ENCODE peak calls at places on chromosomes 2 and 18, in eight cellular contexts. M is MM.1S, W is HCT116, L is neural progenitor cell, C is SK-N-SH, S is GM23248, G is GM23338, D is hepatocyte. K is an unnamed sample.

GRCh38 chr2:106642679-106643078 is 155.5 kb downstream of the CD8B2 start:
- DNase-seq in M (no peak), W (no peak), L (no peak), C (no peak), S (no peak), G (no peak), D (no peak), K (no peak)

GRCh38 chr2:223735659-223736244 is 101.6 kb downstream of the AP1S3 start:
- DNase-seq in M (no peak), W (no peak), L (no peak), C (no peak), S (peak; percentile 94), G (no peak), D (peak; percentile 26), K (peak; percentile 83)

GRCh38 chr2:6647028-6647427 is 218.7 kb downstream of the CMPK2 start:
- DNase-seq in M (no peak), W (no peak), L (no peak), C (no peak), S (no peak), G (no peak), D (peak; percentile 20), K (no peak)

GRCh38 chr18:51195602-51196115 is 1.8 kb downstream of the MEX3C start:
- DNase-seq in M (peak; percentile 69), W (peak; percentile 18), L (peak; percentile 87), C (peak; percentile 37), S (peak; percentile 64), G (peak; percentile 94), D (peak; percentile 74), K (peak; percentile 27)

GRCh38 chr18:6056171-6056932 is 161.0 kb upstream of the TMEM200C start:
- DNase-seq in M (no peak), W (no peak), L (peak; percentile 25), C (no peak), S (peak; percentile 75), G (no peak), D (peak; percentile 8), K (peak; percentile 69)

GRCh38 chr2:9637330-9637729 is 6.5 kb upstream of the YWHAQ start:
- DNase-seq in M (no peak), W (peak; percentile 53), L (peak; percentile 25), C (no peak), S (peak; percentile 79), G (no peak), D (no peak), K (peak; percentile 82)

GRCh38 chr18:43661570-43661969 is 384.3 kb upstream of the SYT4 start:
- DNase-seq in M (peak; percentile 43), W (no peak), L (peak; percentile 53), C (peak; percentile 4), S (peak; percentile 71), G (peak; percentile 77), D (peak; percentile 41), K (peak; percentile 64)

GRCh38 chr2:205984381-205984780 is 101.6 kb downstream of the INO80D start:
- DNase-seq in M (peak; percentile 92), W (no peak), L (no peak), C (no peak), S (no peak), G (no peak), D (no peak), K (no peak)

GRCh38 chr2:131413148-131413747 is 49.3 kb upstream of the RAB6D start:
- DNase-seq in M (peak; percentile 65), W (peak; percentile 49), L (peak; percentile 69), C (peak; percentile 47), S (peak; percentile 61), G (peak; percentile 60), D (peak; percentile 71), K (peak; percentile 81)

GRCh38 chr2:207762146-207762545 is 7.6 kb downstream of the FZD5 start:
- DNase-seq in M (no peak), W (no peak), L (no peak), C (no peak), S (peak; percentile 32), G (no peak), D (no peak), K (peak; percentile 12)

GRCh38 chr18:49018961-49019445 is 68.2 kb upstream of the SMAD7 start:
- DNase-seq in M (no peak), W (no peak), L (no peak), C (peak; percentile 28), S (no peak), G (no peak), D (no peak), K (no peak)
- TF ChIP-seq EZH2phosphoT487 in M (no peak), W (no peak), L (no peak), C (no peak), S (no peak), G (no peak), D (no peak), K (no peak)

GRCh38 chr2:98350411-98350810 is 4.2 kb downstream of the CNGA3 start:
- DNase-seq in M (no peak), W (no peak), L (no peak), C (no peak), S (peak; percentile 9), G (no peak), D (no peak), K (no peak)
- H3K27me3 ChIP-seq in M (no peaks in the 10 kb centered on the region), W (peaks cover 1% of the 10 kb centered on the region), L (peaks cover 58% of the 10 kb centered on the region), C (peaks cover 31% of the 10 kb centered on the region), S (peaks cover 34% of the 10 kb centered on the region), G (peaks cover 55% of the 10 kb centered on the region), D (peaks cover 58% of the 10 kb centered on the region), K (peaks cover 3% of the 10 kb centered on the region)

GRCh38 chr18:55858661-55859111 is 270.7 kb upstream of the TCF4 start:
- DNase-seq in M (no peak), W (no peak), L (no peak), C (no peak), S (peak; percentile 71), G (no peak), D (no peak), K (no peak)

GRCh38 chr18:55861266-55861665 is 273.3 kb upstream of the TCF4 start:
- DNase-seq in M (no peak), W (no peak), L (peak; percentile 49), C (no peak), S (peak; percentile 68), G (peak; percentile 52), D (peak; percentile 15), K (peak; percentile 69)

GRCh38 chr18:55857961-55858360 is 270.0 kb upstream of the TCF4 start:
- DNase-seq in M (no peak), W (no peak), L (no peak), C (no peak), S (no peak), G (no peak), D (no peak), K (no peak)

GRCh38 chr18:55857409-55857808 is 269.4 kb upstream of the TCF4 start:
- DNase-seq in M (no peak), W (no peak), L (no peak), C (no peak), S (no peak), G (no peak), D (no peak), K (no peak)

GRCh38 chr18:55859116-55859515 is 271.1 kb upstream of the TCF4 start:
- DNase-seq in M (no peak), W (no peak), L (no peak), C (no peak), S (peak; percentile 52), G (no peak), D (no peak), K (no peak)
- H3K4me3 ChIP-seq in M (no peak overlapping the region), W (no peak overlapping the region), L (no peak overlapping the region), C (no peak overlapping the region), S (peak overlapping the region; percentile 80), G (no peak overlapping the region), D (no peak overlapping the region), K (no peak overlapping the region)

DNA sequence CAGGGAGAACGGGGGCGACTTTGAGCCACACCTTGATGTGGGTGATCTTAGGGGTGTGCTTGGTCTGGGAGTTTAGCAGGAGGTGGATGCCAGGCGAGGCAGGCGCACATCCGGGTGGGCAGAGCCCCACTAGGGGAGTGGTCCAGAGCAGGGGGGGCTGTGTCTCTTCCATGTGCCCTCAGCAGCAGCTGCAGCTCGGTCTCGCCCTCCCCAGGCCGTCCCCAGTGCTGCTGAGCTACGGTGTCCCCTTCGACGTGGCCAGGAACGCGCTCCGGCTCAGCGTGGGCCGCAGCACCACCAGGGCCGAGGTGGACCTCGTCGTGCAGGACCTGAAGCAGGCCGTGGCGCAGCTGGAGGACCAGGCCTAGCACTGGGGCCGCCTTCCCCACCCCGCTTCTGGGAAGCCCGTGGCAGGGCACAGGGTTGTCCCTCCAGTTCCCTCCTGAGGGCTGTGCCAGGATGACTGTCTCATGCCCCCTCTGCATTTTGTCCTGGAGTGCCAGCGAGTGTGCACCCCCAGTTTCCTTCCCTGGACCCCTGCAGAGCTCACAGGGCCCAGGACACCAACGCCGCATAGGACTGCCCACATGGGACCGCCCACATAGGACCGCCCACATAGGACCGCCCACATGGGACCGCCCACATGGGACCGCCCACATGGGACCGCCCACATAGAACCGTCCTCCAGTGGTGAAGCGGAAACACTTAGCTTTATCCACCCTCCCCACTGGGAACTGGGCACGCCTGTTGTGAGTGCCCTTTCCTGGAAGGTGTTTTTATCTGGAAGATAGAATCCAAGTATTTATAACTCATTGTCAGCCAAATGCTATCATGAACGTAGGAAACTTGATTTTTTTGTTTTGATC is 1.9 kb upstream of the ESPNL start:
- DNase-seq in M (peak; percentile 72), W (peak; percentile 90), L (peak; percentile 53), C (peak; percentile 89), S (peak; percentile 73), G (peak; percentile 89), D (peak; percentile 35), K (peak; percentile 68)
- TF ChIP-seq EZH2phosphoT487 in M (no peak), W (no peak), L (no peak), C (no peak), S (no peak), G (no peak), D (no peak), K (no peak)

GRCh38 chr2:95315801-95316411 is 18.8 kb downstream of the KCNIP3 start:
- DNase-seq in M (no peak), W (no peak), L (no peak), C (no peak), S (peak; percentile 82), G (no peak), D (no peak), K (peak; percentile 99)
- H3K27me3 ChIP-seq in M (peaks cover 16% of the 10 kb centered on the region), W (no peaks in the 10 kb centered on the region), L (no peaks in the 10 kb centered on the region), C (no peaks in the 10 kb centered on the region), S (no peaks in the 10 kb centered on the region), G (no peaks in the 10 kb centered on the region), D (no peaks in the 10 kb centered on the region), K (no peaks in the 10 kb centered on the region)

GRCh38 chr2:199757466-199757865 is 93.5 kb downstream of the FTCDNL1 start:
- DNase-seq in M (no peak), W (no peak), L (no peak), C (no peak), S (peak; percentile 29), G (no peak), D (peak; percentile 45), K (no peak)
- H3K4me3 ChIP-seq in M (no peak overlapping the region), W (no peak overlapping the region), L (no peak overlapping the region), C (no peak overlapping the region), S (no peak overlapping the region), G (no peak overlapping the region), D (no peak overlapping the region), K (no peak overlapping the region)

GRCh38 chr18:28143725-28144124 is 33.2 kb downstream of the CDH2 start:
- DNase-seq in M (no peak), W (no peak), L (no peak), C (no peak), S (no peak), G (no peak), D (no peak), K (no peak)
- TF ChIP-seq EZH2phosphoT487 in M (no peak), W (no peak), L (no peak), C (no peak), S (no peak), G (no peak), D (no peak), K (no peak)

DNA sequence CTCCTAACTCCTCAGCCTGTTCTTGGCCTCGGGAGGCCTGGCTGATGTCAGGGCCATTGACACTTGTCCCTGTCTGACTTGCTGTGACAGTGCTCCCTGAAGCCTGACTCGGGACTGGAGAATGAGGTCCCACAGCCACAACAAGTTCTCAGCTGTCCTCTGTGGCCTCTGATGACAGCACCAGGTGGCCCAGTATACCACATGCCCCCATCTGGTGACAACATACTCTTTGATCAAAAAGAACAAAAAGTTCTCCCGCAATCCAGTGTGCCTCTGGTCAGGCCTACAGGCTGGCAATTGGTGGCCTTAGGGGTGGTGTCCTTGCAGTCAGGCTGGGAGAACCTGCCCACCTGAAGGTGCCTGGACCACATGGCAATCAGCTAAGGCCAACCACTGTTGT is 102.6 kb downstream of the SEPTIN10 start:
- DNase-seq in M (no peak), W (no peak), L (no peak), C (no peak), S (no peak), G (no peak), D (no peak), K (no peak)
- H3K27me3 ChIP-seq in M (no peaks in the 10 kb centered on the region), W (no peaks in the 10 kb centered on the region), L (no peaks in the 10 kb centered on the region), C (no peaks in the 10 kb centered on the region), S (no peaks in the 10 kb centered on the region), G (no peaks in the 10 kb centered on the region), D (no peaks in the 10 kb centered on the region), K (no peaks in the 10 kb centered on the region)

K was measured in PC-3.